ENCODE peak calls at places on chromosomes 2 and 18, in six cellular contexts. D is AG10803, P is choroid plexus epithelial cell, F is epithelial cell of esophagus, Y is heart right ventricle, Q is uterus. V is an unnamed sample.

GRCh38 chr2:26768759-26769500 is 4.8 kb downstream of the SLC35F6 start:
- DNase-seq in D (peak), P (peak), F (peak), Y (peak), Q (peak), V (peak)

GRCh38 chr2:60294901-60295590 is 258.4 kb downstream of the BCL11A start:
- DNase-seq in D (no peak), P (no peak), F (no peak), Y (no peak), Q (no peak), V (no peak)

GRCh38 chr18:55863876-55864275 is 275.9 kb upstream of the TCF4 start:
- DNase-seq in D (peak), P (no peak), F (no peak), Y (peak), Q (no peak), V (no peak)

GRCh38 chr2:109635426-109636289 is 21.5 kb downstream of the SOWAHC start:
- DNase-seq in D (peak), P (no peak), F (no peak), Y (no peak), Q (no peak), V (no peak)

GRCh38 chr2:63300835-63301234 is 250.2 kb downstream of the OTX1 start:
- DNase-seq in D (no peak), P (no peak), F (no peak), Y (no peak), Q (no peak), V (no peak)

GRCh38 chr2:208466133-208466919 is 59.7 kb downstream of the PTH2R start:
- DNase-seq in D (peak), P (peak), F (peak), Y (no peak), Q (no peak), V (peak)

GRCh38 chr2:51581636-51582267 is 549.8 kb upstream of the NRXN1 start:
- DNase-seq in D (no peak), P (no peak), F (no peak), Y (no peak), Q (no peak), V (no peak)

GRCh38 chr2:130372833-130373807 is 17.3 kb downstream of the PTPN18 start:
- DNase-seq in D (no peak), P (no peak), F (no peak), Y (no peak), Q (no peak), V (no peak)

GRCh38 chr2:221716434-221717303 is 144.6 kb upstream of the EPHA4 start:
- DNase-seq in D (peak), P (no peak), F (peak), Y (no peak), Q (no peak), V (peak)

GRCh38 chr2:100188326-100188725 is 45.9 kb upstream of the AFF3 start:
- DNase-seq in D (no peak), P (no peak), F (no peak), Y (no peak), Q (no peak), V (no peak)

GRCh38 chr2:72887836-72888437 is 729 bp downstream of the SPR start:
- DNase-seq in D (peak), P (peak), F (peak), Y (peak), Q (peak), V (peak)

GRCh38 chr2:199431748-199432213 is 26.0 kb downstream of the SATB2 start:
- DNase-seq in D (no peak), P (peak), F (no peak), Y (no peak), Q (no peak), V (no peak)

GRCh38 chr18:64134044-64134757 is 14.7 kb downstream of the LINC00305 start:
- DNase-seq in D (no peak), P (peak), F (peak), Y (no peak), Q (no peak), V (peak)

GRCh38 chr2:67039058-67039457 is 358.1 kb upstream of the ETAA1 start:
- DNase-seq in D (no peak), P (no peak), F (no peak), Y (no peak), Q (no peak), V (no peak)

GRCh38 chr2:100707016-100707947 is 112.7 kb upstream of the NPAS2 start:
- DNase-seq in D (no peak), P (no peak), F (no peak), Y (no peak), Q (no peak), V (peak)

GRCh38 chr2:68833162-68833561 is 38.0 kb downstream of the BMP10 start:
- DNase-seq in D (no peak), P (no peak), F (no peak), Y (no peak), Q (no peak), V (no peak)

GRCh38 chr2:216317831-216318230 is 54.5 kb downstream of the MARCHF4 start:
- DNase-seq in D (no peak), P (no peak), F (no peak), Y (no peak), Q (no peak), V (no peak)

GRCh38 chr2:132754392-132754791 is 84.4 kb upstream of the LYPD1 start:
- DNase-seq in D (no peak), P (no peak), F (no peak), Y (no peak), Q (no peak), V (no peak)

DNA sequence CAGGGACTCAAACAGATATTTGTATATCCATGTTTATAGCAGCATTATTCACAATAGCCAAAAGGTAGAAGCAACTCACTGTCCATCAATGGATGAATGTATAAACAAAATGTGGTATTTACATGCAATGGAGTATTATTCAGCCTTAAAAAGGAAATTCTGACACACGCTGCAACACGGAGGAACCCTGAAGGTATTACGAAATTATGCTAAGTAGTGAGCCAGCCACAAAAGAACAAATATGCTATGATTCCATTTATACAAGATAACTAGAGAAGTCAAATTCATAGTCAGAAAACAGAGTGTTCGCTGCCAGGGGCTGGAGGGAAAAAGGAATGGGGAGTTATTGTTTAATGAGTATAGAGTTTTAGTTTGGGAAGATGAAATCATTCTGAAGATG is 61.0 kb upstream of the CDKL4 start:
- DNase-seq in D (peak), P (peak), F (peak), Y (no peak), Q (no peak), V (no peak)
- TF ChIP-seq CTCF in D (no peak), P (no peak), F (no peak), Y (no peak), Q (no peak), V (no peak)

DNA sequence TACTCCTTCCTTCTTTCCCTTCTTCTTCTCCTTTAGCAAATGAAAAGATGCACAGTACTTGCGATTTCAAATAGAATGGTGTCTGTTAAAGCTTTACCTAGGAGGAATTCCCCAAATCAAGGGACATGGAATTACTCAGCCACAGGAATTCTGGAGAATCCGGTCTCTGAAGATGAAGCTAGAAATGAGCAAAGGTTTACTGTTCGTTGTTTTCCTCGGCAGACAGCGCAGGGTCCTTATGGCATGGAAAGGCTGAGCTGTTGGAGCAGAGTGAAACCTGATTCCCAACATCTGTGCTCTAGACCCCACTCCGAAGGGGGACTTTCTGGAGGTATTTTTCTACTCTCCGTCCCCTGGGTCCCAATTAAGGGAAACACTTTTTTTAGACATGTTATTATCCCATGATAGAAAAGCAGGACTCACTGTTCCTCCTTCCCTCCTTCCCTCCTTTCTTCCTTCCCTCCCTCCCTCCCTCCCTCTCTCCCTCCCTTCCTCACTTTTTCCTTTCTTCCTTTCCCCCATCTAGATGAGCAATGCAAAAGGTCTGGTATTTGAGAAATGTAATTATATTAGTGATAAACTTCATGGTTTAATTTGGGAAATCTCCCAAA is 47.1 kb downstream of the CDCA7 start:
- DNase-seq in D (no peak), P (peak), F (peak), Y (no peak), Q (no peak), V (peak)
- H3K4me3 ChIP-seq in D (peak), P (peak), F (no peak), Y (peak), Q (peak), V (no peak)

DNA sequence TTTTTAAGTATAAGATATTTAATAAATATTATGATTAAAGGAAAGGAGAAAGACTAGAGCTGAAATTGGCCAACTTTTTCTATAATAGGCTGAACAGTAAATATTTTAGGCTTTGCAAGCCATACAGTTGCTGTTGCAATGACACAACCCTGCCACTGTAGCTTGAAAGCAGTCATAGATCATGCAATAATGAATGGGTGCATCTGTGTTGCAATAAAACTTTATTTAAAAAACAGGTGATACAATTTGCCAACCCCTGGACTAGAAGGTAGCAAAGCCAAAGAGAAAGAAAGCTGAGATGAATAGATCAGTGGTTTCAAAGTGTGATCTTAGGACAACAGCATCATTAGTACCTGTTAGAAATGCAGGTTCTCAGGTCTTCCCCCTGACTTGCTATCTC is 219.1 kb downstream of the SETBP1 start:
- DNase-seq in D (no peak), P (no peak), F (no peak), Y (no peak), Q (no peak), V (no peak)
- TF ChIP-seq CTCF in D (peak), P (no peak), F (peak), Y (no peak), Q (no peak), V (no peak)

GRCh38 chr18:76474824-76475223 is 20.2 kb downstream of the ZNF516 start:
- DNase-seq in D (no peak), P (no peak), F (no peak), Y (no peak), Q (no peak), V (no peak)

GRCh38 chr18:76472811-76473210 is 22.2 kb downstream of the ZNF516 start:
- DNase-seq in D (no peak), P (no peak), F (no peak), Y (no peak), Q (no peak), V (no peak)

GRCh38 chr18:76479351-76480238 is 15.4 kb downstream of the ZNF516 start:
- DNase-seq in D (no peak), P (no peak), F (no peak), Y (no peak), Q (no peak), V (no peak)

GRCh38 chr18:76476665-76477561 is 18.1 kb downstream of the ZNF516 start:
- DNase-seq in D (peak), P (peak), F (peak), Y (no peak), Q (no peak), V (peak)

DNA sequence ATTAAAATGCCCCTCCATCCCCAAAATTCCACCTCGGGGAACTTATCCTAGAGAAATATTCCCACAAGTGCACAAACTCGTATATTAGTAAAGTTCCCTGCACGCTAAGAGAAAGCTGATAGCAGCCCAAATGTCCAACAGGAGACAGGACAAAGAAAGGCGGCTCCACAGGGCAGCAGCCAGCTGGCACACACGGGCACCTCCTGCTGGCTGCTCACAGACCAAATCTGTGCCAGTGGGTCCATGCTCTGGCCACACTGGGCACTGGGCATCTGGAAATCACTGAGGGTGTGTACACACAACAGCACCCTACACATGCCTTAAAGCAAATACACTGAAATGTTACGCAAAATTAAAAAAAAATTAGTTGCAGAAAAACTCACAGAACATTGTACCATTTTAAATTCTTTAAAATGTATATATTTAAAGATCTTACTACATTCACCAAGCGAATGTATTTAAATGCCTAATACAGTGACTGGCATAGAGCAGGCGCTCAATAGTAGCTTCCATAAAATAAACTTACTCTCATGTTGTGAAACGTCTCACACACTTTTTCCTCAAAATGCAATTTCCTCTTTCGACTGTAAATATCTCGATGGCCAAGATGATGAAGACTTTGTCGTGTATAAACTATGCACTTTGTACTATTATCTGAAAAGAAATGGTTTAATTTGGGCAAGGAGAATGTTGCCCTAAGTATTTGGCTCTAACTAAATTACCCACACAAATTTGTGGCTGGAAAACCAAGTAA is 19.4 kb downstream of the ZNF516 start:
- DNase-seq in D (no peak), P (no peak), F (no peak), Y (no peak), Q (no peak), V (no peak)
- H3K4me3 ChIP-seq in D (no peak), P (no peak), F (no peak), Y (no peak), Q (no peak), V (no peak)

GRCh38 chr2:55771612-55772011 is 78.0 kb upstream of the PNPT1 start:
- DNase-seq in D (peak), P (peak), F (peak), Y (no peak), Q (no peak), V (peak)
- TF ChIP-seq CTCF in D (peak), P (peak), F (peak), Y (peak), Q (peak), V (no peak)

GRCh38 chr2:218396688-218397501 is 2.8 kb upstream of the CTDSP1 start:
- DNase-seq in D (peak), P (peak), F (peak), Y (peak), Q (peak), V (peak)

GRCh38 chr2:218395826-218396687 is 3.6 kb upstream of the CTDSP1 start:
- DNase-seq in D (peak), P (peak), F (peak), Y (peak), Q (peak), V (peak)

GRCh38 chr2:218398437-218399390 is 954 bp upstream of the CTDSP1 start:
- DNase-seq in D (peak), P (peak), F (peak), Y (peak), Q (peak), V (peak)

GRCh38 chr2:218399391-218400166 is at the start of gene CTDSP1:
- DNase-seq in D (peak), P (peak), F (peak), Y (peak), Q (peak), V (peak)

GRCh38 chr2:218397502-218398436 is 1.9 kb upstream of the CTDSP1 start:
- DNase-seq in D (peak), P (peak), F (peak), Y (peak), Q (peak), V (peak)
- H3K4me3 ChIP-seq in D (peak), P (peak), F (peak), Y (peak), Q (peak), V (peak)

GRCh38 chr2:212517693-212518092 is 20.9 kb downstream of the ERBB4 start:
- DNase-seq in D (no peak), P (no peak), F (no peak), Y (no peak), Q (no peak), V (no peak)

GRCh38 chr2:212526059-212526458 is 12.5 kb downstream of the ERBB4 start:
- DNase-seq in D (no peak), P (no peak), F (no peak), Y (no peak), Q (no peak), V (no peak)

GRCh38 chr2:212523756-212524155 is 14.8 kb downstream of the ERBB4 start:
- DNase-seq in D (no peak), P (no peak), F (no peak), Y (no peak), Q (no peak), V (no peak)

DNA sequence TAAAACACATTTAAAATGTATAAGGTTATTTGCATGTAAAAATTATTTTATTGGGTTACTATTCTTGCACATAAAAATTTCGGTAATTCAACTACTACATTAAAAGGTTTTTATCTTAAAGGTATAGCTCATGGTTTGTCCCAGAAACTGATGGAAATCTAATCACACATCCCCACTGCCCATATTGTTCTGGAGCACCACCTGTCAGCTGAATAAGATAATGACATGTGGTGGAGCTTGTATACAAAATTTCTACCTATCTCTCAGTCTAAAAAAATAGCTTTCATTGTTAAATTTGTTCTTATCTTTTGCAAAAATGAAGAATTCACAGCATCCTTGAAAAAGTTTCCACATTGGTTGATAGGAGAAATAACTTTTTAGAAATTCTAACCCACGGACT is 18.3 kb downstream of the ERBB4 start:
- DNase-seq in D (peak), P (no peak), F (peak), Y (no peak), Q (no peak), V (peak)
- TF ChIP-seq CTCF in D (peak), P (peak), F (peak), Y (no peak), Q (no peak), V (peak)